ENCODE peak calls at places on chromosomes 2 and 18, in ten cellular contexts. One of them, this sample, is unnamed. For H3K27me3 and H3K4me1, the result is how much of the 10 kb centered on the place peaks cover.

GRCh38 chr2:218166791-218167190 is at the start of gene CXCR1:
- DNase-seq in transverse colon: no peak
- DNase-seq in K562: no peak
- DNase-seq in hepatocyte: no peak
- DNase-seq in H9: no peak
- DNase-seq in uterus: no peak
- DNase-seq in stomach: no peak
- DNase-seq in cardiac muscle cell: no peak
- DNase-seq in left ventricle myocardium inferior: no peak
- DNase-seq in GM12878: no peak
- DNase-seq in this sample: no peak

GRCh38 chr18:77376043-77376732 is 126.5 kb downstream of the GALR1 start:
- DNase-seq in transverse colon: no peak
- DNase-seq in cardiac muscle cell: no peak
- DNase-seq in stomach: no peak
- DNase-seq in uterus: no peak
- DNase-seq in hepatocyte: no peak
- DNase-seq in GM12878: no peak
- DNase-seq in K562: no peak
- DNase-seq in H9: no peak
- DNase-seq in left ventricle myocardium inferior: no peak
- DNase-seq in this sample: no peak

GRCh38 chr2:174778479-174778962 is 14.2 kb upstream of the CHRNA1 start:
- DNase-seq in H9: no peak
- DNase-seq in cardiac muscle cell: peak
- DNase-seq in transverse colon: peak
- DNase-seq in hepatocyte: peak
- DNase-seq in K562: no peak
- DNase-seq in uterus: peak
- DNase-seq in GM12878: peak
- DNase-seq in stomach: no peak
- DNase-seq in left ventricle myocardium inferior: peak
- DNase-seq in this sample: peak

GRCh38 chr2:131054488-131054887 is 38.8 kb downstream of the FAM168B start:
- DNase-seq in cardiac muscle cell: no peak
- DNase-seq in hepatocyte: no peak
- DNase-seq in stomach: no peak
- DNase-seq in K562: no peak
- DNase-seq in left ventricle myocardium inferior: no peak
- DNase-seq in H9: no peak
- DNase-seq in transverse colon: no peak
- DNase-seq in uterus: no peak
- DNase-seq in GM12878: no peak
- DNase-seq in this sample: no peak

GRCh38 chr2:136582631-136583205 is 182.6 kb upstream of the THSD7B start:
- DNase-seq in H9: peak
- DNase-seq in GM12878: no peak
- DNase-seq in left ventricle myocardium inferior: no peak
- DNase-seq in hepatocyte: peak
- DNase-seq in cardiac muscle cell: peak
- DNase-seq in uterus: no peak
- DNase-seq in K562: peak
- DNase-seq in transverse colon: no peak
- DNase-seq in stomach: no peak
- DNase-seq in this sample: no peak

GRCh38 chr2:178756343-178756742 is 50.9 kb downstream of the TTN start:
- DNase-seq in transverse colon: no peak
- DNase-seq in cardiac muscle cell: no peak
- DNase-seq in hepatocyte: no peak
- DNase-seq in H9: no peak
- DNase-seq in uterus: no peak
- DNase-seq in stomach: no peak
- DNase-seq in K562: no peak
- DNase-seq in left ventricle myocardium inferior: no peak
- DNase-seq in GM12878: no peak
- DNase-seq in this sample: no peak

GRCh38 chr2:13638181-13638580 is 921.4 kb downstream of the TRIB2 start:
- DNase-seq in left ventricle myocardium inferior: no peak
- DNase-seq in K562: no peak
- DNase-seq in hepatocyte: no peak
- DNase-seq in stomach: no peak
- DNase-seq in transverse colon: no peak
- DNase-seq in uterus: no peak
- DNase-seq in cardiac muscle cell: no peak
- DNase-seq in H9: no peak
- DNase-seq in GM12878: no peak
- DNase-seq in this sample: no peak

GRCh38 chr2:134911386-134911785 is 7.2 kb upstream of the CCNT2 start:
- DNase-seq in uterus: no peak
- DNase-seq in left ventricle myocardium inferior: no peak
- DNase-seq in cardiac muscle cell: no peak
- DNase-seq in GM12878: no peak
- DNase-seq in K562: no peak
- DNase-seq in stomach: no peak
- DNase-seq in hepatocyte: no peak
- DNase-seq in H9: no peak
- DNase-seq in transverse colon: no peak
- DNase-seq in this sample: no peak

DNA sequence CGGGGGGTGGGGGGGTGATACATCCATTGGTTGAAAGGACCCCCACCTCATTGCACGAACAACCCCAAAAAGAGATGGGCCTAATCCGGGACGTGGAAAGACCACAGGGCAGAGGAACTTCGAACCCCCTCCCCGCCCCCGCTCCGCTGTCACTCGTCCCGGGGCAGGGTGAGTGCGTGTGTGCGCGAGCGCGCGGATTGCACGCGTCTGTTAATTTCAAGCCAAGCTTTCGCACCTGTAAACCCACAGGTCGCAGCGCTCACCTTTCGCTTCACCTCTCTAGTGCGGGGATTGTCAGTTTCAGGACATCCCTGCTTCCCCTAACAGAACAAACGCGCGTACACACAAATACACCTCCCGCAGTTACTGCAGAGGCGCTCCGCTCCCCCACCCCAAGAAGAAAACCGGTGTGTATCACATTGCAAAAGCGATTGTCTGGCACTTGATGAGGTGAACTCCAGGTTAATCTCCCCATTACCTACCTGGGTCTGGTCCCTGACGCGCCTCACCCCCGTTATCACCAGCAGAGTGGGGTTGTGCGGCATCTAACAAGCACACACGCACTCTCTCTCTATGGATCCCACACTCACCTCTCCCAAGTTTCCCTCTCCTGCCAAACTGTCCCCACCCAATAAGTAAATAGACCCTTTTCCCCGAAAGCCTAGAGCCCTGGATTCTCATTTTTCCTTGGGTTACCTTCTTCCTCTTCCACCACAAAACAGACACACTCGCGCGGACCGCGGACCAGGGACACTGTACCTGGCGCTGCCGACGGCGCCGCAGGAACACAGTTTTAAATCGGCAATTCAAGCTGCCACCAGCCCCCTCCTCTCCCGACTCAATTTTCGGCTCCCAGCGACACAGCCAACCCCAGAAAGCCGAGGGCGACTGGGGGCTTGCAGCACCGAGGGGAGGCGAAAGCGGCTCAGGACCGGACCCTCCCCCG is 1.0 kb downstream of the CYP26B1 start:
- DNase-seq in stomach: peak
- DNase-seq in transverse colon: no peak
- DNase-seq in H9: peak
- DNase-seq in K562: no peak
- DNase-seq in GM12878: no peak
- DNase-seq in left ventricle myocardium inferior: peak
- DNase-seq in uterus: peak
- DNase-seq in cardiac muscle cell: no peak
- DNase-seq in hepatocyte: peak
- DNase-seq in this sample: peak
- H3K27me3 ChIP-seq in stomach: half or more
- H3K27me3 ChIP-seq in transverse colon: half or more
- H3K27me3 ChIP-seq in H9: half or more
- H3K27me3 ChIP-seq in K562: under half
- H3K27me3 ChIP-seq in GM12878: under half
- H3K27me3 ChIP-seq in left ventricle myocardium inferior: half or more
- H3K27me3 ChIP-seq in uterus: under half
- H3K27me3 ChIP-seq in cardiac muscle cell: half or more
- H3K27me3 ChIP-seq in hepatocyte: half or more
- H3K27me3 ChIP-seq in this sample: half or more

GRCh38 chr2:84494070-84494469 is 22.2 kb upstream of the DNAH6 start:
- DNase-seq in transverse colon: no peak
- DNase-seq in H9: no peak
- DNase-seq in hepatocyte: no peak
- DNase-seq in left ventricle myocardium inferior: no peak
- DNase-seq in cardiac muscle cell: peak
- DNase-seq in GM12878: no peak
- DNase-seq in stomach: no peak
- DNase-seq in uterus: no peak
- DNase-seq in K562: no peak
- DNase-seq in this sample: no peak

GRCh38 chr2:84493494-84493893 is 22.8 kb upstream of the DNAH6 start:
- DNase-seq in uterus: no peak
- DNase-seq in stomach: no peak
- DNase-seq in hepatocyte: peak
- DNase-seq in GM12878: no peak
- DNase-seq in left ventricle myocardium inferior: no peak
- DNase-seq in H9: no peak
- DNase-seq in transverse colon: no peak
- DNase-seq in cardiac muscle cell: peak
- DNase-seq in K562: no peak
- DNase-seq in this sample: no peak

GRCh38 chr2:84491256-84491655 is 25.0 kb upstream of the DNAH6 start:
- DNase-seq in left ventricle myocardium inferior: no peak
- DNase-seq in stomach: no peak
- DNase-seq in cardiac muscle cell: no peak
- DNase-seq in H9: no peak
- DNase-seq in K562: no peak
- DNase-seq in transverse colon: no peak
- DNase-seq in hepatocyte: no peak
- DNase-seq in uterus: no peak
- DNase-seq in GM12878: no peak
- DNase-seq in this sample: no peak

GRCh38 chr2:84491741-84492140 is 24.6 kb upstream of the DNAH6 start:
- DNase-seq in hepatocyte: no peak
- DNase-seq in transverse colon: no peak
- DNase-seq in K562: no peak
- DNase-seq in stomach: no peak
- DNase-seq in left ventricle myocardium inferior: no peak
- DNase-seq in uterus: no peak
- DNase-seq in cardiac muscle cell: no peak
- DNase-seq in H9: no peak
- DNase-seq in GM12878: no peak
- DNase-seq in this sample: no peak

DNA sequence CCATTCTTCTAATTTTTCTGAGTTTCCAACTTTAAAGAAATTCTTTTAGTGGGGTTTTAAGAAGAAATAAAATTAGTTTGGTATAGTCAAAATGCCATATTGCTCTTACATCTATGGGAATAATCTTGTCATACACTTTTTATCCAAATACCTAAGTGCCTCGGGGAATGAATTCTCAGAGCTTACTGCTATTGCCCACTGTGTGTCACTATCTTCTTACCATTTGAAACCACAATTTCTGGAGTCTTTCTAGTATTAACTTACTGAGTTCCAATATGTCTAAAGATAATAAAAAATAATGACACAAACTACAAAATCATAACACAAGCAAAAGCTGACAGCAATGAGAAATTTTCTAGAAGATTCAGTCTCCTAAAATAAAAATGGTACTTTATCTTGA is 23.7 kb upstream of the DNAH6 start:
- DNase-seq in left ventricle myocardium inferior: no peak
- DNase-seq in stomach: no peak
- DNase-seq in uterus: no peak
- DNase-seq in GM12878: no peak
- DNase-seq in K562: no peak
- DNase-seq in cardiac muscle cell: no peak
- DNase-seq in H9: no peak
- DNase-seq in hepatocyte: no peak
- DNase-seq in transverse colon: no peak
- DNase-seq in this sample: no peak
- TF ChIP-seq CTCF in left ventricle myocardium inferior: no peak
- TF ChIP-seq CTCF in stomach: no peak
- TF ChIP-seq CTCF in uterus: no peak
- TF ChIP-seq CTCF in GM12878: no peak
- TF ChIP-seq CTCF in K562: no peak
- TF ChIP-seq CTCF in cardiac muscle cell: no peak
- TF ChIP-seq CTCF in H9: peak
- TF ChIP-seq CTCF in hepatocyte: no peak
- TF ChIP-seq CTCF in transverse colon: no peak
- TF ChIP-seq CTCF in this sample: no peak

GRCh38 chr2:233248999-233249398 is 2.5 kb upstream of the ATG16L1 start:
- DNase-seq in H9: no peak
- DNase-seq in GM12878: no peak
- DNase-seq in transverse colon: no peak
- DNase-seq in K562: no peak
- DNase-seq in cardiac muscle cell: no peak
- DNase-seq in stomach: no peak
- DNase-seq in left ventricle myocardium inferior: no peak
- DNase-seq in uterus: no peak
- DNase-seq in hepatocyte: no peak
- DNase-seq in this sample: no peak

GRCh38 chr2:233247744-233248143 is 3.7 kb upstream of the ATG16L1 start:
- DNase-seq in GM12878: no peak
- DNase-seq in cardiac muscle cell: no peak
- DNase-seq in H9: no peak
- DNase-seq in stomach: no peak
- DNase-seq in K562: no peak
- DNase-seq in hepatocyte: peak
- DNase-seq in transverse colon: no peak
- DNase-seq in uterus: no peak
- DNase-seq in left ventricle myocardium inferior: no peak
- DNase-seq in this sample: no peak

GRCh38 chr2:233245406-233245805 is 6.1 kb upstream of the ATG16L1 start:
- DNase-seq in stomach: no peak
- DNase-seq in H9: no peak
- DNase-seq in transverse colon: no peak
- DNase-seq in cardiac muscle cell: no peak
- DNase-seq in left ventricle myocardium inferior: no peak
- DNase-seq in GM12878: no peak
- DNase-seq in K562: no peak
- DNase-seq in uterus: no peak
- DNase-seq in hepatocyte: no peak
- DNase-seq in this sample: no peak

GRCh38 chr2:233244818-233245217 is 6.7 kb upstream of the ATG16L1 start:
- DNase-seq in cardiac muscle cell: no peak
- DNase-seq in transverse colon: no peak
- DNase-seq in left ventricle myocardium inferior: no peak
- DNase-seq in H9: no peak
- DNase-seq in uterus: no peak
- DNase-seq in K562: no peak
- DNase-seq in stomach: no peak
- DNase-seq in hepatocyte: no peak
- DNase-seq in GM12878: no peak
- DNase-seq in this sample: no peak

DNA sequence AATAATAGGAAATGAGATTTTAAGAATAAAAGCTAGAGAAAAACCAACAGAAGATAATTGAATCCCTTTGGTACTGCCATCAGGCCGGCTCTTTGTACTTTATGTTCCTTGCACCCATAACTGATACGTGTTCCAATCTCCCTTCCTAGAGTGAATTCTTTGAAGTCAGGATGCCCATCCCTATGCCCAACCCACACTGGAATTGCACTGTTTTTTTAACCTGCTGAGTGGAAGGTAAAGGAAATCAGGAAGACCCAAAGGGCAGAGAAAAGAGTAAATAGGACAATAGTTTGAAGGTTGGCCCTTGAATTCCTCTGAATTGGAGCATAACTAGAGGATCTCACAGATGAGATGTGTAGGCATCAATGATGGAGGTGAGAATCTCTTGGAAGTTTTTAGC is 4.4 kb upstream of the ATG16L1 start:
- DNase-seq in cardiac muscle cell: no peak
- DNase-seq in uterus: no peak
- DNase-seq in stomach: no peak
- DNase-seq in transverse colon: no peak
- DNase-seq in H9: no peak
- DNase-seq in hepatocyte: no peak
- DNase-seq in K562: no peak
- DNase-seq in GM12878: no peak
- DNase-seq in left ventricle myocardium inferior: no peak
- DNase-seq in this sample: no peak
- H3K4me1 ChIP-seq in cardiac muscle cell: under half
- H3K4me1 ChIP-seq in uterus: under half
- H3K4me1 ChIP-seq in stomach: under half
- H3K4me1 ChIP-seq in transverse colon: under half
- H3K4me1 ChIP-seq in H9: under half
- H3K4me1 ChIP-seq in hepatocyte: under half
- H3K4me1 ChIP-seq in K562: under half
- H3K4me1 ChIP-seq in GM12878: under half
- H3K4me1 ChIP-seq in left ventricle myocardium inferior: under half
- H3K4me1 ChIP-seq in this sample: under half

GRCh38 chr2:120660056-120660694 is 75.5 kb upstream of the GLI2 start:
- DNase-seq in cardiac muscle cell: no peak
- DNase-seq in K562: no peak
- DNase-seq in hepatocyte: no peak
- DNase-seq in GM12878: no peak
- DNase-seq in stomach: no peak
- DNase-seq in H9: no peak
- DNase-seq in transverse colon: no peak
- DNase-seq in uterus: no peak
- DNase-seq in left ventricle myocardium inferior: no peak
- DNase-seq in this sample: no peak
- H3K27me3 ChIP-seq in cardiac muscle cell: under half
- H3K27me3 ChIP-seq in K562: under half
- H3K27me3 ChIP-seq in hepatocyte: under half
- H3K27me3 ChIP-seq in GM12878: under half
- H3K27me3 ChIP-seq in stomach: under half
- H3K27me3 ChIP-seq in H9: under half
- H3K27me3 ChIP-seq in transverse colon: under half
- H3K27me3 ChIP-seq in uterus: under half
- H3K27me3 ChIP-seq in left ventricle myocardium inferior: under half
- H3K27me3 ChIP-seq in this sample: under half

This sample was measured in upper lobe of left lung.